ENCODE peak calls at places on chromosomes 11 and 22, in four cellular contexts. J is CD8-positive, alpha-beta memory T cell; N is CD4-positive, CD25-positive, alpha-beta regulatory T cell; L is H1. Q is an unnamed sample.

GRCh38 chr11:117747892-117748291 is 49.1 kb downstream of the DSCAML1 start:
- DNase-seq in J (no peak), N (no peak), L (no peak), Q (no peak)

GRCh38 chr22:25702046-25702445 is 39.9 kb upstream of the MYO18B start:
- DNase-seq in J (no peak), N (no peak), L (no peak), Q (no peak)

GRCh38 chr11:11243790-11244469 is 109.1 kb downstream of the CSNK2A3 start:
- DNase-seq in J (peak; percentile 64), N (peak; percentile 14), L (peak; percentile 67), Q (no peak)

GRCh38 chr11:55726715-55727324 is 46.4 kb upstream of the OR5D13 start:
- DNase-seq in J (no peak), N (no peak), L (peak; percentile 63), Q (no peak)

GRCh38 chr22:26512149-26512793 is at the start of gene TFIP11:
- DNase-seq in J (peak; percentile 94), N (peak; percentile 90), L (peak; percentile 99), Q (peak; percentile 70)

GRCh38 chr11:93080146-93080759 is 110.8 kb downstream of the MTNR1B start:
- DNase-seq in J (no peak), N (no peak), L (no peak), Q (no peak)

GRCh38 chr11:128628686-128629085 is 41.3 kb upstream of the ETS1 start:
- DNase-seq in J (no peak), N (no peak), L (no peak), Q (no peak)

GRCh38 chr11:46521947-46522681 is 71.7 kb downstream of the AMBRA1 start:
- DNase-seq in J (no peak), N (no peak), L (no peak), Q (no peak)

GRCh38 chr11:104925850-104926249 is 27.6 kb upstream of the CASP12 start:
- DNase-seq in J (no peak), N (no peak), L (no peak), Q (no peak)

GRCh38 chr11:126339866-126340434 is 15.5 kb upstream of the ST3GAL4 start:
- DNase-seq in J (no peak), N (no peak), L (no peak), Q (no peak)

GRCh38 chr22:49181942-49182341 is 645.7 kb downstream of the BRD1 start:
- DNase-seq in J (peak; percentile 27), N (no peak), L (no peak), Q (no peak)

GRCh38 chr22:39574779-39575551 is 4.4 kb downstream of the CACNA1I start:
- DNase-seq in J (no peak), N (no peak), L (no peak), Q (no peak)

GRCh38 chr11:10651579-10652361 is 41.8 kb downstream of the IRAG1 start:
- DNase-seq in J (no peak), N (no peak), L (no peak), Q (no peak)

GRCh38 chr11:125588505-125588904 is 4.1 kb upstream of the STT3A start:
- DNase-seq in J (no peak), N (no peak), L (no peak), Q (no peak)

GRCh38 chr11:135075740-135076139 is 663.7 kb upstream of the B3GAT1 start:
- DNase-seq in J (peak; percentile 75), N (peak; percentile 29), L (peak; percentile 98), Q (peak; percentile 76)

GRCh38 chr22:39299829-39300178 is 19.6 kb downstream of the RPL3 start:
- DNase-seq in J (no peak), N (no peak), L (no peak), Q (no peak)

GRCh38 chr11:112023104-112023503 is 2.1 kb upstream of the DLAT start:
- DNase-seq in J (no peak), N (no peak), L (no peak), Q (no peak)
- H3K4me3 ChIP-seq in J (no peak overlapping the region), N (no peak overlapping the region), L (no peak overlapping the region), Q (no peak overlapping the region)

GRCh38 chr22:33299245-33299956 is 241.2 kb upstream of the SYN3 start:
- DNase-seq in J (no peak), N (no peak), L (no peak), Q (no peak)

GRCh38 chr22:33303109-33303508 is 244.9 kb upstream of the SYN3 start:
- DNase-seq in J (no peak), N (no peak), L (no peak), Q (no peak)

GRCh38 chr22:33300165-33300564 is 242.0 kb upstream of the SYN3 start:
- DNase-seq in J (no peak), N (no peak), L (no peak), Q (no peak)

GRCh38 chr22:33302549-33302948 is 244.4 kb upstream of the SYN3 start:
- DNase-seq in J (no peak), N (no peak), L (no peak), Q (no peak)

DNA sequence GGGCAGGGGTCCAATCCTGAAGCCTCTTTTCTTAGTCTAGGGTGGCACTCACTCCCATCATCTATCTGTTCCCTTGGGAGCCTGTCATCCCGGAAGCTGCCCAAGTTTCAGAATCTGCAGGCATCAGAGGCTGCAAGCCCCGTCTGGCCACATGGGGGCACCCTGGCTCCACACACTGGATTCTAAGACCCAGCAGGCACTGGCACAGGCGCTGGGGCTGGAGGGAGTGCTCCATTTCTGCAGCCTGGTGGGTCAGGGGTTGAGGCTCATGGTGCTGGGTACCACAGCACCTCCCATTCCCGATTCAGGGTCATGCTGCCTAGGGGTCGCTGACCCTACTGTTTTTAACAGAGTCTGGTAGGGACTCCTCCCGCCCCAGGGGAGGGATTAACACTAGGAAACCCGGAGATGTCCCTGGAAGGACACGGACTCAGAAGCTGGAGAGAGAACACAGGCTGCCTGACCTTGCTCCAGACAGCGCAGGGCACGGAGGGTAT is 243.9 kb upstream of the SYN3 start:
- DNase-seq in J (no peak), N (no peak), L (peak; percentile 97), Q (peak; percentile 32)
- H3K4me3 ChIP-seq in J (no peak overlapping the region), N (no peak overlapping the region), L (no peak overlapping the region), Q (no peak overlapping the region)

GRCh38 chr11:1547467-1548098 is 24.5 kb downstream of the DUSP8 start:
- DNase-seq in J (no peak), N (no peak), L (peak; percentile 67), Q (no peak)
- H3K4me3 ChIP-seq in J (no peak overlapping the region), N (no peak overlapping the region), L (peak overlapping the region; percentile 34), Q (no peak overlapping the region)

GRCh38 chr22:50528682-50529415 is 963 bp downstream of the TYMP start:
- DNase-seq in J (no peak), N (no peak), L (peak; percentile 59), Q (no peak)
- H3K4me3 ChIP-seq in J (no peak overlapping the region), N (no peak overlapping the region), L (no peak overlapping the region), Q (no peak overlapping the region)

DNA sequence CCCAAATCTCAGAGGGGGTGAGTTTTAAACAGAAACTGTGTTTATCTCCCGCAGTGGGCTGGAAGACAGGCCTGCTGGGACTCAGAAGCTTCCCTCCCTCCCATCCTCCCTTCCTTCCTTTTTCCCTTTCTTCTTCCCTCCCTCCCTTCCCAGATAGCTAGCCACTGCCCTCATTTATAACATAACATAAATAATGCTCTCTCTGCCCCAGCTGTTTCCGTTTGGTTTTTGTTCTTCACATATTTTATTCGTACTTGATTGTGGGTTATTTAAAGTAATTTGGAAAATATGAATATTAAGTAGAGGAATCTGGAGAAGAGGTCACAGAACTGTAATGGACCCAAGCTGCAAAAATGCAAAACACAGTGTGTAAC is 140.9 kb downstream of the TEAD1 start:
- DNase-seq in J (no peak), N (no peak), L (no peak), Q (no peak)
- H3K4me3 ChIP-seq in J (no peak overlapping the region), N (no peak overlapping the region), L (no peak overlapping the region), Q (peak overlapping the region; percentile 8)

DNA sequence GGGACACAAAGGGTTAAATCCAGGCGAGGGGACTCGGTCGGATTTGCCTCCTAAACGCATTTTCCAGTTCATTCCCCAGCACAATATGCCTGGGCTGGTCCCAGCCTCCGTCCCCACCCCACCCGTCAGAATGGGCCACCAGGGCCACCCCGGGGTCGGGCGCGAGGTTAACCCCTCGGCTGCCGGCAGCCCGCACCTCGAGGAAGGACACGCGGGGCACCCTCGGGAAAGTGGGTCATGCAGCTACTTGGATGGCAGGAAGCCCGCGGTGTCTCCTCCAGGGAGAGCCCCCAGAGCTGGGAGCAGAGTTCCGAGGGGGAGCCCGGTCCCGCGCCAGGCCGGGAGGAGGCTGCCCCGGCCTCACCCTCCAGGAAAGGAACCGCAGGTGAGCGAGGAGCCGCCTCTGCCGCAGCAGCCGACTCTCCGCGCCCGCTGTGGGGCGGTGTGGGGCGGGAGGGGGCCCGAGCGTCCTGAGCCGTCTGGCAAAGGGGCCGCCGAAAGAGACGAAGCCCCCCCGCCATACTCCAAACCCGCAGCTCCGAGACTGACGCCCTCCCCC is 1.4 kb downstream of the NECTIN1 start:
- DNase-seq in J (peak; percentile 55), N (no peak), L (peak; percentile 75), Q (no peak)
- H3K4me3 ChIP-seq in J (peak overlapping the region; percentile 61), N (peak overlapping the region; percentile 72), L (peak overlapping the region; percentile 89), Q (peak overlapping the region; percentile 62)

GRCh38 chr11:1840780-1841480 is 2.1 kb downstream of the TNNI2 start:
- DNase-seq in J (peak; percentile 47), N (no peak), L (no peak), Q (no peak)
- H3K4me3 ChIP-seq in J (no peak overlapping the region), N (no peak overlapping the region), L (no peak overlapping the region), Q (no peak overlapping the region)

GRCh38 chr11:130992788-130993187 is 76.5 kb upstream of the SNX19 start:
- DNase-seq in J (no peak), N (no peak), L (no peak), Q (no peak)

GRCh38 chr11:130994043-130994442 is 77.8 kb upstream of the SNX19 start:
- DNase-seq in J (no peak), N (no peak), L (no peak), Q (no peak)

GRCh38 chr11:130999086-130999485 is 82.8 kb upstream of the SNX19 start:
- DNase-seq in J (no peak), N (no peak), L (no peak), Q (no peak)

GRCh38 chr11:130999992-131000770 is 83.9 kb upstream of the SNX19 start:
- DNase-seq in J (no peak), N (no peak), L (no peak), Q (no peak)

DNA sequence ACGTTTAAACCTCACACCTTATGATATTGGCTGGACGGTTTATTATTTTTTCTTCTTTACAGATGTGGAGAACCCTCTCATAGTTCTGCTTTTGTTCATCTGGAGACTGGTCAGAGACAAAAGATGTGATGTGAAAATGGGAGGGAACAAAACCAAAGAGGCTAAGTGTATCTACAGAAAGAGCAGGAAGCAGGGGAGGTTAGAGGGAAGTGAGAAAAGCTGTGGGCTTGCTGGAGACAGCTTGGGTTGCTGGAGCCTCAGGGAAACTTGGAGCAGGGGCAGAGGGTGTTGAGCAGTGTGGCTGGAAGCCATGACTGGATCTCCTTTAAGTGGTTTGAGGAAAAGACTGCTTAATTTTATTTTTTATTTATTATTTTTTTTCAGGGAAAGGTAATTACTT is 79.0 kb upstream of the SNX19 start:
- DNase-seq in J (no peak), N (no peak), L (no peak), Q (no peak)
- H3K4me3 ChIP-seq in J (no peak overlapping the region), N (no peak overlapping the region), L (no peak overlapping the region), Q (no peak overlapping the region)

GRCh38 chr11:12377106-12377823 is at the start of gene PARVA:
- DNase-seq in J (no peak), N (no peak), L (peak; percentile 86), Q (no peak)
- H3K4me3 ChIP-seq in J (peak within 1 kb of the TSS; percentile 41), N (peak within 1 kb of the TSS; percentile 24), L (peak within 1 kb of the TSS; percentile 82), Q (no peak within 1 kb of the TSS)

DNA sequence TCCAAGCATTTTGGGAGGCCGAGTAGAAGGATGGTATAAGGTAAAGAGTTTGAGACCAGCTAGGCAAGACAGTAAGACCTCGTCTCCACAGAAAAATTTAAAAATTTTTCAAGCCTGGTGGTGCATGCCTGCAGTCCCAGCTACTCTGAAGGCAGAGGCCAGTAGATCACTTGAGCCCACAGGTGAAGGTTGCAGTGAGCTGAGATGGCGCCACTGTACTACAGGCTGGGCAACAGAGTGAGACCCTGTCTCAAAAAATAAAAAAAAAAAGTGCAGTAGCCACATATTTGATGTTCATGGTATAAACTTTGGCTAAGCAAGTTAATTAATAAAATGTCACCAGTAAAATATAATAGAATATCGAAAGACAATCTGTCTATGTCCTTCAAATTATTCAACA is 27.0 kb downstream of the LGR4 start:
- DNase-seq in J (no peak), N (no peak), L (no peak), Q (no peak)
- H3K4me3 ChIP-seq in J (no peak overlapping the region), N (no peak overlapping the region), L (no peak overlapping the region), Q (no peak overlapping the region)